ENCODE peak calls at places on chromosomes 6 and 20, in seven cellular contexts. One of them, this sample, is unnamed.

GRCh38 chr6:53979468-53980067 is 131.7 kb upstream of the MLIP start:
- DNase-seq in mesenchymal stem cell: peak; percentile 48
- DNase-seq in Peyer's patch: no peak
- DNase-seq in adrenal gland: no peak
- DNase-seq in A172: peak; percentile 41
- DNase-seq in HT1080: peak; percentile 38
- DNase-seq in WERI-Rb-1: no peak
- DNase-seq in this sample: no peak

GRCh38 chr20:57698191-57698866 is 11.5 kb downstream of the PMEPA1 start:
- DNase-seq in mesenchymal stem cell: peak; percentile 95
- DNase-seq in Peyer's patch: peak; percentile 63
- DNase-seq in adrenal gland: peak; percentile 64
- DNase-seq in A172: peak; percentile 99
- DNase-seq in HT1080: peak; percentile 100
- DNase-seq in WERI-Rb-1: no peak
- DNase-seq in this sample: peak; percentile 77

GRCh38 chr20:8844179-8844578 is 224.7 kb upstream of the PLCB4 start:
- DNase-seq in mesenchymal stem cell: no peak
- DNase-seq in Peyer's patch: no peak
- DNase-seq in adrenal gland: no peak
- DNase-seq in A172: no peak
- DNase-seq in HT1080: no peak
- DNase-seq in WERI-Rb-1: no peak
- DNase-seq in this sample: no peak

GRCh38 chr6:31422587-31422986 is 19.2 kb downstream of the MICA start:
- DNase-seq in mesenchymal stem cell: no peak
- DNase-seq in Peyer's patch: no peak
- DNase-seq in adrenal gland: no peak
- DNase-seq in A172: no peak
- DNase-seq in HT1080: no peak
- DNase-seq in WERI-Rb-1: no peak
- DNase-seq in this sample: no peak

GRCh38 chr20:60100780-60101179 is 142.6 kb downstream of the CDH26 start:
- DNase-seq in mesenchymal stem cell: no peak
- DNase-seq in Peyer's patch: no peak
- DNase-seq in adrenal gland: no peak
- DNase-seq in A172: no peak
- DNase-seq in HT1080: no peak
- DNase-seq in WERI-Rb-1: no peak
- DNase-seq in this sample: no peak

GRCh38 chr6:53547166-53547814 is 2.4 kb upstream of the GCLC start:
- DNase-seq in mesenchymal stem cell: no peak
- DNase-seq in Peyer's patch: no peak
- DNase-seq in adrenal gland: no peak
- DNase-seq in A172: no peak
- DNase-seq in HT1080: peak; percentile 1
- DNase-seq in WERI-Rb-1: no peak
- DNase-seq in this sample: no peak

GRCh38 chr6:119129968-119130484 is 51.6 kb upstream of the FAM184A start:
- DNase-seq in mesenchymal stem cell: peak; percentile 71
- DNase-seq in Peyer's patch: no peak
- DNase-seq in adrenal gland: no peak
- DNase-seq in A172: peak; percentile 35
- DNase-seq in HT1080: peak; percentile 76
- DNase-seq in WERI-Rb-1: no peak
- DNase-seq in this sample: no peak

GRCh38 chr6:111692327-111693164 is 86.9 kb upstream of the TRAF3IP2 start:
- DNase-seq in mesenchymal stem cell: no peak
- DNase-seq in Peyer's patch: peak; percentile 71
- DNase-seq in adrenal gland: no peak
- DNase-seq in A172: no peak
- DNase-seq in HT1080: no peak
- DNase-seq in WERI-Rb-1: no peak
- DNase-seq in this sample: peak; percentile 59

GRCh38 chr6:160421854-160422253 is 73.7 kb downstream of the SLC22A3 start:
- DNase-seq in mesenchymal stem cell: no peak
- DNase-seq in Peyer's patch: no peak
- DNase-seq in adrenal gland: peak; percentile 80
- DNase-seq in A172: no peak
- DNase-seq in HT1080: no peak
- DNase-seq in WERI-Rb-1: no peak
- DNase-seq in this sample: peak; percentile 15

GRCh38 chr20:47215653-47216397 is 140.7 kb downstream of the ZMYND8 start:
- DNase-seq in mesenchymal stem cell: no peak
- DNase-seq in Peyer's patch: no peak
- DNase-seq in adrenal gland: no peak
- DNase-seq in A172: no peak
- DNase-seq in HT1080: no peak
- DNase-seq in WERI-Rb-1: no peak
- DNase-seq in this sample: no peak

GRCh38 chr6:37168809-37169457 is 1.0 kb upstream of the PIM1 start:
- DNase-seq in mesenchymal stem cell: peak; percentile 77
- DNase-seq in Peyer's patch: no peak
- DNase-seq in adrenal gland: no peak
- DNase-seq in A172: peak; percentile 58
- DNase-seq in HT1080: no peak
- DNase-seq in WERI-Rb-1: peak; percentile 24
- DNase-seq in this sample: no peak

GRCh38 chr6:78523622-78524021 is 343.7 kb upstream of the IRAK1BP1 start:
- DNase-seq in mesenchymal stem cell: peak; percentile 11
- DNase-seq in Peyer's patch: no peak
- DNase-seq in adrenal gland: no peak
- DNase-seq in A172: no peak
- DNase-seq in HT1080: no peak
- DNase-seq in WERI-Rb-1: no peak
- DNase-seq in this sample: no peak

GRCh38 chr6:169487579-169488205 is 214.1 kb downstream of the WDR27 start:
- DNase-seq in mesenchymal stem cell: no peak
- DNase-seq in Peyer's patch: no peak
- DNase-seq in adrenal gland: no peak
- DNase-seq in A172: no peak
- DNase-seq in HT1080: no peak
- DNase-seq in WERI-Rb-1: no peak
- DNase-seq in this sample: no peak